ENCODE peak calls at places on chromosomes 11 and 22, in nine cellular contexts. X, J, O, C, N, U, B, Y and S are unnamed samples.

GRCh38 chr11:100459791-100460190 is 227.3 kb upstream of the ARHGAP42 start:
- DNase-seq in X (no peak), J (no peak), O (no peak), C (no peak), N (no peak), U (no peak), B (no peak), Y (no peak), S (no peak)

GRCh38 chr22:25057013-25057881 is 104.7 kb downstream of the KIAA1671 start:
- DNase-seq in X (peak; percentile 77), J (peak; percentile 47), O (peak; percentile 42), C (peak; percentile 87), N (peak; percentile 79), U (no peak), B (peak; percentile 62), Y (peak; percentile 62), S (peak; percentile 23)

GRCh38 chr11:104001474-104001873 is 35.0 kb upstream of the DDI1 start:
- DNase-seq in X (no peak), J (no peak), O (no peak), C (no peak), N (no peak), U (no peak), B (no peak), Y (no peak), S (no peak)

GRCh38 chr11:19474954-19475811 is 234.4 kb upstream of the E2F8 start:
- DNase-seq in X (no peak), J (no peak), O (no peak), C (no peak), N (no peak), U (no peak), B (no peak), Y (peak; percentile 86), S (no peak)

GRCh38 chr11:72755794-72756285 is 3.6 kb upstream of the ARAP1 start:
- DNase-seq in X (no peak), J (no peak), O (no peak), C (no peak), N (no peak), U (no peak), B (no peak), Y (no peak), S (no peak)

GRCh38 chr22:43658823-43659222 is 153.3 kb downstream of the EFCAB6 start:
- DNase-seq in X (no peak), J (no peak), O (no peak), C (no peak), N (no peak), U (no peak), B (no peak), Y (no peak), S (no peak)

GRCh38 chr22:49640366-49641095 is 187.1 kb downstream of the BRD1 start:
- DNase-seq in X (no peak), J (no peak), O (no peak), C (no peak), N (no peak), U (no peak), B (no peak), Y (no peak), S (no peak)

GRCh38 chr11:2214527-2215229 is 43.1 kb upstream of the TH start:
- DNase-seq in X (no peak), J (no peak), O (no peak), C (peak; percentile 51), N (no peak), U (no peak), B (no peak), Y (no peak), S (no peak)

GRCh38 chr11:74672956-74673895 is 58.0 kb downstream of the CHRDL2 start:
- DNase-seq in X (no peak), J (peak; percentile 67), O (peak; percentile 98), C (peak; percentile 46), N (no peak), U (no peak), B (no peak), Y (peak; percentile 75), S (no peak)

GRCh38 chr11:2525166-2525861 is 80.5 kb downstream of the KCNQ1 start:
- DNase-seq in X (no peak), J (no peak), O (no peak), C (peak; percentile 64), N (no peak), U (no peak), B (no peak), Y (no peak), S (no peak)

GRCh38 chr22:33188316-33188715 is 130.1 kb upstream of the SYN3 start:
- DNase-seq in X (no peak), J (no peak), O (peak; percentile 63), C (no peak), N (no peak), U (no peak), B (no peak), Y (no peak), S (no peak)

GRCh38 chr11:65087216-65087615 is 3.2 kb downstream of the ZFPL1 start:
- DNase-seq in X (no peak), J (no peak), O (no peak), C (no peak), N (no peak), U (no peak), B (no peak), Y (no peak), S (no peak)